ENCODE peak calls at places on chromosomes 12 and 14, in seven cellular contexts. H, G, O, V, R, S and M are unnamed samples. For H3K36me3, the result is how much of the 10 kb centered on the place peaks cover.

GRCh38 chr12:96343347-96343954 is 56.8 kb downstream of the CDK17 start:
- DNase-seq in O (no peak), G (no peak), V (no peak), S (no peak), H (no peak), R (peak), M (no peak)

GRCh38 chr14:49405291-49405690 is 180.9 kb downstream of the RPS29 start:
- DNase-seq in O (no peak), S (no peak), R (peak), V (no peak), G (no peak), H (no peak), M (no peak)

GRCh38 chr12:88206636-88207035 is 64.5 kb downstream of the TMTC3 start:
- DNase-seq in V (no peak), R (peak), O (no peak), H (no peak), G (no peak), S (no peak), M (no peak)

GRCh38 chr14:30623412-30624131 is 1.5 kb downstream of the SCFD1 start:
- DNase-seq in O (no peak), S (no peak), R (no peak), G (no peak), V (no peak), H (no peak), M (no peak)

GRCh38 chr14:101200650-101201516 is 297.4 kb upstream of the RTL1 start:
- DNase-seq in V (no peak), R (no peak), S (peak), G (no peak), H (no peak), O (peak), M (no peak)

GRCh38 chr14:68232643-68233055 is 413.1 kb downstream of the RAD51B start:
- DNase-seq in R (peak), H (no peak), V (no peak), G (no peak), O (no peak), S (no peak), M (no peak)

GRCh38 chr14:106268013-106268727 is 741.8 kb downstream of the TMEM121 start:
- DNase-seq in S (no peak), R (no peak), O (no peak), G (no peak), V (no peak), H (no peak), M (no peak)

GRCh38 chr12:46214668-46215429 is 54.0 kb downstream of the SLC38A1 start:
- DNase-seq in V (no peak), H (no peak), S (no peak), R (peak), O (no peak), G (no peak), M (no peak)

GRCh38 chr12:116194935-116195431 is 82.5 kb downstream of the MED13L start:
- DNase-seq in V (no peak), S (peak), O (no peak), R (no peak), H (no peak), G (no peak), M (no peak)

GRCh38 chr12:75660805-75661404 is 149.5 kb upstream of the KRR1 start:
- DNase-seq in V (no peak), R (peak), G (no peak), S (no peak), H (no peak), O (no peak), M (no peak)

GRCh38 chr14:94328196-94328595 is 5.1 kb upstream of the SERPINA6 start:
- DNase-seq in H (no peak), O (no peak), G (no peak), V (no peak), R (no peak), S (peak), M (no peak)

GRCh38 chr14:30651934-30652333 is 29.8 kb downstream of the SCFD1 start:
- DNase-seq in S (no peak), O (no peak), H (no peak), V (no peak), R (peak), G (no peak), M (no peak)

GRCh38 chr12:49428652-49429549 is 61.6 kb downstream of the SPATS2 start:
- DNase-seq in O (no peak), G (no peak), R (peak), V (no peak), S (peak), H (no peak), M (no peak)

GRCh38 chr12:45660330-45660729 is 69.2 kb upstream of the ARID2 start:
- DNase-seq in H (no peak), O (no peak), G (no peak), V (no peak), S (no peak), R (peak), M (no peak)

GRCh38 chr14:98243332-98243731 is 1028.7 kb downstream of the BCL11B start:
- DNase-seq in R (no peak), O (no peak), V (no peak), S (no peak), H (no peak), G (no peak), M (no peak)

GRCh38 chr12:19129486-19130223 is at the start of gene PLEKHA5:
- DNase-seq in G (peak), S (peak), O (peak), V (no peak), H (peak), R (peak), M (no peak)

GRCh38 chr12:30795660-30796507 is 41.1 kb upstream of the CAPRIN2 start:
- DNase-seq in O (peak), R (peak), S (peak), H (peak), V (no peak), G (peak), M (no peak)

GRCh38 chr14:33693237-33693636 is 257.6 kb downstream of the EGLN3 start:
- DNase-seq in G (no peak), O (no peak), S (no peak), R (no peak), H (no peak), V (no peak), M (no peak)

GRCh38 chr12:54394281-54394719 is 9.8 kb upstream of the ZNF385A start:
- DNase-seq in H (no peak), G (peak), V (no peak), R (peak), S (peak), O (no peak), M (no peak)

GRCh38 chr14:96139879-96140278 is 64.8 kb upstream of the BDKRB2 start:
- DNase-seq in H (no peak), S (no peak), V (no peak), G (no peak), O (no peak), R (peak), M (no peak)

GRCh38 chr12:31958601-31959000 is 614 bp upstream of the RESF1 start:
- DNase-seq in S (no peak), R (no peak), O (no peak), G (peak), V (no peak), H (no peak), M (no peak)

GRCh38 chr14:70359076-70359424 is 433 bp downstream of the COX16 start:
- DNase-seq in G (no peak), O (no peak), S (no peak), H (no peak), R (no peak), V (no peak), M (no peak)

GRCh38 chr14:21668377-21668776 is 5.2 kb downstream of the OR4E1 start:
- DNase-seq in H (no peak), R (peak), O (no peak), V (no peak), S (no peak), G (no peak), M (no peak)

GRCh38 chr14:55851301-55851700 is 266.9 kb upstream of the PELI2 start:
- DNase-seq in S (peak), R (no peak), O (no peak), H (no peak), G (no peak), V (no peak), M (no peak)

GRCh38 chr14:55237999-55238680 is 33.1 kb upstream of the FBXO34 start:
- DNase-seq in R (no peak), G (no peak), H (no peak), S (no peak), V (no peak), O (no peak), M (no peak)

GRCh38 chr12:117069126-117069788 is 30.0 kb downstream of the TESC start:
- DNase-seq in O (no peak), S (no peak), R (no peak), V (no peak), G (no peak), H (no peak), M (no peak)

GRCh38 chr12:124361996-124362395 is 67.1 kb downstream of the RFLNA start:
- DNase-seq in O (no peak), G (no peak), S (no peak), V (no peak), R (no peak), H (no peak), M (no peak)

GRCh38 chr12:116136340-116136739 is 141.2 kb downstream of the MED13L start:
- DNase-seq in G (no peak), H (no peak), O (no peak), S (no peak), R (peak), V (no peak), M (no peak)

GRCh38 chr12:2256915-2257314 is 204.1 kb downstream of the CACNA1C start:
- DNase-seq in G (no peak), R (peak), H (no peak), S (peak), V (no peak), O (no peak), M (no peak)

GRCh38 chr12:131011165-131012079 is 57.7 kb downstream of the ADGRD1 start:
- DNase-seq in S (no peak), O (no peak), V (no peak), G (no peak), R (no peak), H (no peak), M (no peak)

GRCh38 chr12:131010376-131011131 is 56.8 kb downstream of the ADGRD1 start:
- DNase-seq in R (no peak), H (no peak), V (no peak), S (no peak), G (no peak), O (no peak), M (no peak)

GRCh38 chr12:131014343-131014742 is 60.6 kb downstream of the ADGRD1 start:
- DNase-seq in S (no peak), H (no peak), O (no peak), R (no peak), G (no peak), V (no peak), M (no peak)

GRCh38 chr12:131013118-131013517 is 59.4 kb downstream of the ADGRD1 start:
- DNase-seq in H (no peak), R (no peak), O (no peak), V (no peak), S (no peak), G (no peak), M (no peak)

DNA sequence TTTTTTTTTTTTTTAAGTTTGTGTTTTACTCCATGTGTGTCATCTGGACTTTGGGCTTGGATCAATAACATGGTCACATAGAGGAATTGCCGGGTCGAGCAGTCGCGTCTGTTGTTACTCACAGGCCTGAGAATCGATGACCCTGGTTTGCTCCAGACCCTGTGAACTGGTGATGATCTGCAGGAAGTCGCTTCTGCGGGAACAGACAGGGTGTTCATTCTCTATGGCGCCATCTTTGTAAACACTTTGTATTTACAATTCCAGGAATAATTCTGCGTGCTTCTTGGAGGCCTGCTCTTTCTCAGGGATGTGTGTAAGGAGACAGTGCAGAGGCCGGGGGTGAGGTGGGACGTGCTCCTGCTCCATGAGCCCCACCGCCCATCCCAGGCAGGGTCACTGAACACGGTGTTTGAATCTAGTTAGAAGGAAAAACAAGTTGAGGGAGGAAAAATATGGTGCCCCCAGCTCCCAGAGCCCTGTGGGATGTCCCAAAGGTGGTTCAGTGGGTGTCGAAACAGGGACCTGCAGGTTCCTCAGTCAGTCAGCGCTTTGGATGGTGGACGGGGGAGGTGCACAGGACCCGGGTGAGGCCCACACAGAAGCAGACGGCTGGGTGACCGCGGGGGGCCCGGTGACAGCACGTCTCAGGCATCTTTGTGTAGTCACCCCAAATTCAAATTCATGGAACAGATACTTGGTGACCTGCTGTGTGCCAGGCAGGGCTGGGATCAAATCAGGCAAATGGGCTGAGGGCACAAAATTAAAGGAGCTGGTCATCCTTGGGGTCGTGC is 58.8 kb downstream of the ADGRD1 start:
- DNase-seq in S (peak), V (no peak), G (no peak), O (no peak), R (no peak), H (no peak), M (no peak)
- H3K36me3 ChIP-seq in S (under half), V (under half), G (under half), O (under half), R (under half), H (under half), M (under half)

DNA sequence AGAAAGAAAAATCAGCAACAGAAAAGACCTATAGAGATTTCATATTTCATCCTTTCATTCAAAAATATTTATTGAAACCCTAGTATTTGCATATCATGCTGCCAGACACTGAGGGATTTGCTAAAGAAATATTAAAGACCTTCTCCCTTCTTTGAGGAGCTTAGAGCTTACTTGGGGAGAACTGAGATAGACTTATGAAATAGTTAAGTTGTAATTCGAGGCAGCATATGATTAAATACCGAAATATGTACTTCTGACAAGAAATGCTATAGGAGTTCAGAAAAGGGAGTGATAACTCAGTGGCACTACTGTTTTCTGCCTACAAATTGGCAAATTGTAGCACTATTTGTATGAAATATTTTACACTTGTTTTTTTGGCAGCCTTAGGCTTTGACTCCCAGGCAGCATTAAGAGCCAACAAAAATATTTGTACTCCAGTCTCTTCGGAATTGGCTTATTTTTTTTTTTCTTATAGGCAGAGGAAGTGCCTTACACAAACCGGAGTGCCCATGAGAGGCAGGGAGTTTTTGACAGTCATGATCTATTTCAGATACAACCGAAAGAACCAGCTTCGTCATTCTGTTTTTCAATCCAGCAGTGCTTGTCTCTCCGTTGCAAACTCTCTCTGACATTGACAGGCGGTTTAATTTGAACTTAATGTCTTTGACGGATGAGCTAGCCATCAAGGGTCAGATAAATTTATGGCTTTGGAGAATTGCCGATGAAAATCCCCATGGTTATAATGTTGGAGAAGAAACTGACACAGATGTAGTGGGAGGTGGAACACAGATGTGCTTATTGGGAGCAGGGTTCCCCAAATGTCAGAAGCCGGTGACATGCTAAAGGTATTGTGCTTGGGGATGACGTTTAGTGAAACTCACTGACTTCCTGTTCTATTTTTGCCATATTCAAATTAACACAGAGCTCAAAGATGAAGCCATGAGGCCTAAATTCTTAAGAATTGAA is 59.4 kb downstream of the PLXNC1 start:
- DNase-seq in S (peak), G (no peak), R (no peak), V (no peak), H (no peak), O (no peak), M (no peak)
- H3K27ac ChIP-seq in S (no peak), G (no peak), R (no peak), V (no peak), H (no peak), O (peak), M (no peak)

DNA sequence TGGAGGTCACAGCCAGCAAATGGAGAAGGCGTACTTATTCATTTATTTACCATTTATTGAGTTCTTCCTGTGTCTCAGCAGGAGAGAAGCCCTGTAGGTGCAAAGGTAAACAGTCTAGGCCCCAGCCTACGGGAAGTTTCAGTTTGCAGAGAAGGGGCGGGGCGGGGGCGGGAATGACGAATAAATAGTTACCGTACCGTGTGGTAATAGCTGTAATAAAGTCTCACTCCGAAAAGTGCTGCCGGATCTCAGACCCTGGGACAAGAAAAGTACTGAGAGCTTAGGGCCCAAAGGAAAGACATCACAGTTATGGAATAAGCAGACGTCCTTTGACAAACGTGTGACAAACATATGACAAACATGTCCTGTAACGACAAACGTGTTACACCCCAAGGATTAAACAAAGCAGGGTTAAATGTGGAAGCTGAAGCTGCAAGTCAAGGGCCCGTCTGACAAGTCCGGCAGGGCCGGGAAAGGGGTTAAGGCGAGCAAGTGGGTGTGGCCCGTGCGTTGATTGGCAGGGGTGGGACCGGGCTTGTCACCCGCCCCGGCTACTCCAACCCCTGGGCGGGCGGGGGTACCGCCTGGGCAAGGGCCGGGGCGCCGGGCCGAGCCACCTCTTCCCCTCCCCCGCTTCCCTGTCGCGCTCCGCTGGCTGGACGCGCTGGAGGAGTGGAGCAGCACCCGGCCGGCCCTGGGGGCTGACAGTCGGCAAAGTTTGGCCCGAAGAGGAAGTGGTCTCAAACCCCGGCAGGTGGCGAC is at the start of gene LRP10:
- DNase-seq in S (peak), V (no peak), H (peak), G (peak), R (peak), O (peak), M (no peak)
- H3K36me3 ChIP-seq in S (under half), V (under half), H (under half), G (under half), R (under half), O (under half), M (under half)

GRCh38 chr12:120574106-120574505 is 7.1 kb downstream of the POP5 start:
- DNase-seq in O (no peak), H (no peak), R (no peak), G (no peak), V (no peak), S (no peak), M (no peak)
- H3K27ac ChIP-seq in O (no peak), H (no peak), R (no peak), G (no peak), V (no peak), S (no peak), M (no peak)

GRCh38 chr12:112091563-112091962 is 17.0 kb downstream of the NAA25 start:
- DNase-seq in V (no peak), S (peak), H (no peak), O (no peak), R (no peak), G (no peak), M (no peak)

GRCh38 chr12:112087851-112088250 is 20.7 kb downstream of the NAA25 start:
- DNase-seq in G (no peak), V (no peak), H (no peak), R (peak), S (no peak), O (no peak), M (no peak)

DNA sequence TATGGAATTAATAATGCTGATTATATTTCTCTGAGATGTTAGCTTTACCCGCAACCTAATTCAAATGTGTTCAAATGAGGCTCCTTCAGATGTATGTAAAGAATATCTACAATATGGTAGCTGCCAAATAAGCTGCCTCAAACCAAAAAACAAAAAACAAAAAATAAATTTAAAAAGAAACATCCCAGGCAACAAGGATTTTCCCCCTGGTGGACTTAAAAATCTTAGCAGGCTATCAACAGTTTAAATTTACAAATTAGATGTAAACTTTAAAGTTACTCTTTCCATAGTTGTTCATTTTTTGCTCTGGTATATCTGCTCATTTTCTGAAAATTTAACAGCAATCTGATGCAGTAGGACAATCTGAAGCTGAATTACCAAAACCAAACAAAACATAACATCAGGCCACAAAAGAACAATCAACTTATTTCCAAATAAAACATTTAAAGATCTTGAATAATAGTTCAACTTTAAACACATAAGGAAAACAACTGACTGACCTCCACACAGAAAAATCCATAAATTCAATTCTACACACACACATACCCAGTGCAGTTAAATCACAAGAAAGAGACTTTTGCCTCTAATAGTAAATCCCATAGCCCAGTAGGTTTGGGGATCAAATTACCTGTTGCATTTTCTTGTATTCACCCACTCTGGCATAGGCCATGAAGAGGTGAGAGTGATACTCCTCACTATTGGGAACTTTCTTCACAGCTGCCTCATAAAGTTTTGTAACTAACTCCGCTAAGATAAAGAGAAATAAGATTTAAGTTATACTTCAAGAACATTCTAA is 21.3 kb downstream of the NAA25 start:
- DNase-seq in S (no peak), O (no peak), V (no peak), G (peak), R (no peak), H (no peak), M (no peak)
- H3K36me3 ChIP-seq in S (half or more), O (half or more), V (under half), G (under half), R (under half), H (under half), M (under half)